ENCODE peak calls at places on chromosomes 4 and X, in nine cellular contexts. L is glomerular endothelial cell, C is colonic mucosa, J is IMR-90, Q is NCI-H1930, H is epithelial cell of prostate, O is cerebellar nuclear complex, S is SW 1271, F is choroid plexus epithelial cell. R is an unnamed sample.

GRCh38 chr4:95761871-95762270 is 78.0 kb upstream of the PDHA2 start:
- DNase-seq in L (no peak), C (no peak), J (peak), Q (no peak), H (no peak), O (no peak), S (no peak), F (peak), R (no peak)

GRCh38 chrX:44915361-44915868 is 42.4 kb downstream of the KDM6A start:
- DNase-seq in L (no peak), C (no peak), J (peak), Q (no peak), H (no peak), O (no peak), S (no peak), F (peak), R (no peak)

GRCh38 chrX:5823861-5824260 is 404.8 kb downstream of the NLGN4X start:
- DNase-seq in L (no peak), C (no peak), J (no peak), Q (no peak), H (no peak), O (no peak), S (no peak), F (no peak), R (no peak)

GRCh38 chrX:101764538-101764937 is 104.9 kb upstream of the ARMCX2 start:
- DNase-seq in L (no peak), C (no peak), J (no peak), Q (no peak), H (no peak), O (no peak), S (no peak), F (peak), R (no peak)

GRCh38 chr4:8107146-8107657 is 51.4 kb downstream of the ABLIM2 start:
- DNase-seq in L (no peak), C (no peak), J (no peak), Q (no peak), H (no peak), O (no peak), S (no peak), F (no peak), R (no peak)

GRCh38 chr4:52001616-52002015 is 18.5 kb downstream of the LRRC66 start:
- DNase-seq in L (no peak), C (no peak), J (peak), Q (no peak), H (peak), O (no peak), S (no peak), F (peak), R (no peak)

GRCh38 chr4:85762204-85762884 is 287.4 kb downstream of the ARHGAP24 start:
- DNase-seq in L (peak), C (no peak), J (peak), Q (no peak), H (no peak), O (no peak), S (no peak), F (peak), R (peak)

GRCh38 chrX:83508526-83509245 is 596 bp downstream of the POU3F4 start:
- DNase-seq in L (no peak), C (no peak), J (no peak), Q (no peak), H (no peak), O (no peak), S (no peak), F (no peak), R (no peak)

GRCh38 chr4:26822546-26822945 is 38.1 kb upstream of the STIM2 start:
- DNase-seq in L (no peak), C (no peak), J (no peak), Q (no peak), H (no peak), O (no peak), S (no peak), F (no peak), R (no peak)

GRCh38 chrX:49995021-49995731 is 72.8 kb downstream of the CLCN5 start:
- DNase-seq in L (no peak), C (no peak), J (peak), Q (no peak), H (no peak), O (no peak), S (peak), F (peak), R (no peak)

GRCh38 chr4:25727711-25728493 is 72.3 kb downstream of the SLC34A2 start:
- DNase-seq in L (no peak), C (no peak), J (no peak), Q (no peak), H (no peak), O (no peak), S (no peak), F (no peak), R (no peak)

GRCh38 chrX:103063918-103064434 is at the start of gene BEX1:
- DNase-seq in L (no peak), C (no peak), J (no peak), Q (peak), H (no peak), O (peak), S (no peak), F (peak), R (no peak)

GRCh38 chr4:156568041-156568440 is 403.6 kb downstream of the PDGFC start:
- DNase-seq in L (no peak), C (no peak), J (peak), Q (no peak), H (peak), O (no peak), S (no peak), F (peak), R (no peak)

GRCh38 chr4:182880387-182881356 is 36.5 kb downstream of the DCTD start:
- DNase-seq in L (no peak), C (no peak), J (peak), Q (no peak), H (no peak), O (no peak), S (no peak), F (no peak), R (no peak)

GRCh38 chr4:170978990-170979389 is 834.2 kb upstream of the GALNTL6 start:
- DNase-seq in L (no peak), C (no peak), J (no peak), Q (no peak), H (no peak), O (no peak), S (no peak), F (no peak), R (no peak)